ENCODE peak calls at places on chromosomes 6 and 20, in nine cellular contexts. One of them, this sample, is unnamed.

GRCh38 chr6:45441811-45442453 is 64.2 kb upstream of the SUPT3H start:
- DNase-seq in stomach: no peak
- DNase-seq in MM.1S: no peak
- DNase-seq in pancreas: no peak
- DNase-seq in osteocyte: no peak
- DNase-seq in esophagus muscularis mucosa: no peak
- DNase-seq in AG04449: no peak
- DNase-seq in astrocyte: no peak
- DNase-seq in NB4: no peak
- DNase-seq in this sample: no peak

GRCh38 chr20:5919634-5920544 is 30.4 kb downstream of the TRMT6 start:
- DNase-seq in pancreas: no peak
- DNase-seq in esophagus muscularis mucosa: peak; percentile 53
- DNase-seq in osteocyte: no peak
- DNase-seq in stomach: no peak
- DNase-seq in MM.1S: no peak
- DNase-seq in NB4: peak; percentile 61
- DNase-seq in AG04449: no peak
- DNase-seq in astrocyte: peak; percentile 2
- DNase-seq in this sample: no peak

GRCh38 chr6:42118162-42119001 is 24.0 kb downstream of the C6orf132 start:
- DNase-seq in MM.1S: no peak
- DNase-seq in esophagus muscularis mucosa: no peak
- DNase-seq in astrocyte: no peak
- DNase-seq in stomach: peak; percentile 92
- DNase-seq in NB4: no peak
- DNase-seq in osteocyte: no peak
- DNase-seq in AG04449: no peak
- DNase-seq in pancreas: peak; percentile 85
- DNase-seq in this sample: peak; percentile 94

GRCh38 chr6:3039384-3039783 is 28.9 kb upstream of the RIPK1 start:
- DNase-seq in pancreas: no peak
- DNase-seq in stomach: no peak
- DNase-seq in astrocyte: no peak
- DNase-seq in MM.1S: no peak
- DNase-seq in osteocyte: no peak
- DNase-seq in esophagus muscularis mucosa: no peak
- DNase-seq in AG04449: no peak
- DNase-seq in NB4: no peak
- DNase-seq in this sample: no peak

GRCh38 chr20:52191132-52191435 is 495 bp downstream of the ZFP64 start:
- DNase-seq in pancreas: peak; percentile 50
- DNase-seq in AG04449: no peak
- DNase-seq in NB4: no peak
- DNase-seq in osteocyte: no peak
- DNase-seq in astrocyte: peak; percentile 18
- DNase-seq in stomach: no peak
- DNase-seq in esophagus muscularis mucosa: no peak
- DNase-seq in MM.1S: no peak
- DNase-seq in this sample: no peak

GRCh38 chr6:21846541-21847451 is 253.2 kb downstream of the SOX4 start:
- DNase-seq in astrocyte: peak; percentile 36
- DNase-seq in esophagus muscularis mucosa: no peak
- DNase-seq in MM.1S: no peak
- DNase-seq in stomach: no peak
- DNase-seq in AG04449: no peak
- DNase-seq in NB4: peak; percentile 54
- DNase-seq in pancreas: no peak
- DNase-seq in osteocyte: no peak
- DNase-seq in this sample: peak; percentile 76

GRCh38 chr6:44674226-44675155 is 287.0 kb downstream of the CDC5L start:
- DNase-seq in astrocyte: no peak
- DNase-seq in pancreas: no peak
- DNase-seq in osteocyte: peak; percentile 48
- DNase-seq in AG04449: no peak
- DNase-seq in stomach: no peak
- DNase-seq in esophagus muscularis mucosa: no peak
- DNase-seq in NB4: no peak
- DNase-seq in MM.1S: no peak
- DNase-seq in this sample: peak; percentile 35

GRCh38 chr6:37103169-37104039 is 66.5 kb upstream of the PIM1 start:
- DNase-seq in pancreas: peak; percentile 96
- DNase-seq in osteocyte: no peak
- DNase-seq in esophagus muscularis mucosa: no peak
- DNase-seq in astrocyte: no peak
- DNase-seq in stomach: peak; percentile 95
- DNase-seq in MM.1S: peak; percentile 88
- DNase-seq in AG04449: no peak
- DNase-seq in NB4: peak; percentile 14
- DNase-seq in this sample: peak; percentile 93

GRCh38 chr6:109349419-109349987 is 32.8 kb downstream of the CD164 start:
- DNase-seq in NB4: no peak
- DNase-seq in pancreas: peak; percentile 77
- DNase-seq in esophagus muscularis mucosa: peak; percentile 83
- DNase-seq in osteocyte: no peak
- DNase-seq in AG04449: peak; percentile 33
- DNase-seq in MM.1S: no peak
- DNase-seq in stomach: peak; percentile 73
- DNase-seq in astrocyte: peak; percentile 60
- DNase-seq in this sample: peak; percentile 64

GRCh38 chr6:124962617-124963415 is 579 bp downstream of the RNF217 start:
- DNase-seq in astrocyte: peak; percentile 24
- DNase-seq in MM.1S: no peak
- DNase-seq in osteocyte: no peak
- DNase-seq in pancreas: peak; percentile 56
- DNase-seq in NB4: no peak
- DNase-seq in esophagus muscularis mucosa: no peak
- DNase-seq in stomach: peak; percentile 40
- DNase-seq in AG04449: no peak
- DNase-seq in this sample: peak; percentile 50

GRCh38 chr6:752438-752837 is 59.5 kb upstream of the EXOC2 start:
- DNase-seq in esophagus muscularis mucosa: no peak
- DNase-seq in astrocyte: no peak
- DNase-seq in stomach: no peak
- DNase-seq in pancreas: no peak
- DNase-seq in AG04449: no peak
- DNase-seq in NB4: no peak
- DNase-seq in MM.1S: no peak
- DNase-seq in osteocyte: no peak
- DNase-seq in this sample: no peak

GRCh38 chr6:163554663-163555062 is 140.1 kb downstream of the QKI start:
- DNase-seq in osteocyte: no peak
- DNase-seq in stomach: peak; percentile 59
- DNase-seq in NB4: peak; percentile 72
- DNase-seq in pancreas: peak; percentile 30
- DNase-seq in MM.1S: peak; percentile 20
- DNase-seq in astrocyte: no peak
- DNase-seq in AG04449: no peak
- DNase-seq in esophagus muscularis mucosa: no peak
- DNase-seq in this sample: peak; percentile 59
- TF ChIP-seq CTCF in osteocyte: peak; percentile 52
- TF ChIP-seq CTCF in stomach: no peak
- TF ChIP-seq CTCF in NB4: peak; percentile 70
- TF ChIP-seq CTCF in pancreas: peak; percentile 17
- TF ChIP-seq CTCF in MM.1S: peak; percentile 28
- TF ChIP-seq CTCF in astrocyte: peak; percentile 60
- TF ChIP-seq CTCF in AG04449: peak; percentile 49
- TF ChIP-seq CTCF in esophagus muscularis mucosa: peak; percentile 34
- TF ChIP-seq CTCF in this sample: peak; percentile 41

GRCh38 chr6:76275746-76276145 is 203.3 kb upstream of the IMPG1 start:
- DNase-seq in NB4: peak; percentile 21
- DNase-seq in AG04449: no peak
- DNase-seq in MM.1S: peak; percentile 38
- DNase-seq in stomach: no peak
- DNase-seq in osteocyte: no peak
- DNase-seq in esophagus muscularis mucosa: no peak
- DNase-seq in pancreas: no peak
- DNase-seq in astrocyte: no peak
- DNase-seq in this sample: no peak
- TF ChIP-seq CTCF in NB4: peak; percentile 30
- TF ChIP-seq CTCF in AG04449: no peak
- TF ChIP-seq CTCF in MM.1S: peak; percentile 51
- TF ChIP-seq CTCF in stomach: no peak
- TF ChIP-seq CTCF in osteocyte: no peak
- TF ChIP-seq CTCF in esophagus muscularis mucosa: no peak
- TF ChIP-seq CTCF in pancreas: no peak
- TF ChIP-seq CTCF in astrocyte: no peak
- TF ChIP-seq CTCF in this sample: peak; percentile 15

DNA sequence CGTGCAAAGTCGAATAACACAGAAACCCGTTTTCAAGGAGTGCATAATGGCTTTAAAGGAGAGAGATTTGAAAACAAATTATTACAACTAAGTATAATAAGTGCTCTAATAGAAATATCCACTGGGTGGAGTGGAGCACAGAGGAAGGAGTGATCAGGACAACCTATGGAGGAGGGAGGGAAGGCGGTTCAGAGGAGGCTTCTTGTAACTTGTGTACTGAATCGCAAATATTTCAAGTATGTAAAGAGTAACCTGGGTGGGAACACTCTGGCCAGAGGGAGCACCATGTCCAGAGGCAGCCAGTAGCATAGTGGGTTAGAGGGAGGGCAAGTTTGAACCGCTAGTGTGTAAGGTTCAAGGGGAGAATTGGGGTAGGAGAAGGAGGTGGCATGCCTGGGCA is 21.6 kb upstream of the TNFAIP3 start:
- DNase-seq in stomach: no peak
- DNase-seq in NB4: peak; percentile 43
- DNase-seq in MM.1S: no peak
- DNase-seq in esophagus muscularis mucosa: no peak
- DNase-seq in pancreas: no peak
- DNase-seq in AG04449: no peak
- DNase-seq in astrocyte: no peak
- DNase-seq in osteocyte: no peak
- DNase-seq in this sample: peak; percentile 12
- TF ChIP-seq CTCF in stomach: no peak
- TF ChIP-seq CTCF in NB4: no peak
- TF ChIP-seq CTCF in MM.1S: no peak
- TF ChIP-seq CTCF in esophagus muscularis mucosa: no peak
- TF ChIP-seq CTCF in pancreas: no peak
- TF ChIP-seq CTCF in AG04449: no peak
- TF ChIP-seq CTCF in astrocyte: no peak
- TF ChIP-seq CTCF in osteocyte: peak; percentile 55
- TF ChIP-seq CTCF in this sample: no peak

DNA sequence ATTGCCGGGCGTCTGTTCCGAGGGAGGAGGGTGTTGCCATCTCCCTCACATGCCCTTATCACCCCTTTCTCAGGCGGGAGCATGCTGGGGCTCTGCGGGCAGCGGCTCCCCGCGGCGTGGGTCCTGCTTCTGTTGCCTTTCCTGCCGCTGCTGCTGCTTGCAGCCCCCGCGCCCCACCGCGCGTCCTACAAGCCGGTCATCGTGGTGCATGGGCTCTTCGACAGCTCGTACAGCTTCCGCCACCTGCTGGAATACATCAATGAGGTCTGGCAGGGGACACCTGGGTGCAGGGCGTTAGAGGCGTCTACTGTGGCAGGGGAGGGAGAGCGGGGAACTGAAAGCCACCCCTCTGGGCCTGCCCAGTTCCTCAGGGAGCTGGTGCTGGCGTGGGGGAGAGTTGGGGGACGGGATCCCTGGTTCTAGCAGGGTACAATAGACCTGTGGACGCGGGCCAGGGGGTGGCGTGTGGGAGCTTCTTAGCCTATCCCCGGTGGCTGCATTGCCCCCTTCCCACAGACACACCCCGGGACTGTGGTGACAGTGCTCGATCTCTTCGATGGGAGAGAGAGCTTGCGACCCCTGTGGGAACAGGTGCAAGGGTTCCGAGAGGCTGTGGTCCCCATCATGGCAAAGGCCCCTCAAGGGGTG is 697 bp downstream of the PPT2 start:
- DNase-seq in osteocyte: no peak
- DNase-seq in astrocyte: peak; percentile 48
- DNase-seq in NB4: peak; percentile 84
- DNase-seq in esophagus muscularis mucosa: no peak
- DNase-seq in MM.1S: peak; percentile 74
- DNase-seq in AG04449: no peak
- DNase-seq in stomach: peak; percentile 81
- DNase-seq in pancreas: peak; percentile 71
- DNase-seq in this sample: peak; percentile 88
- TF ChIP-seq CTCF in osteocyte: peak; percentile 67
- TF ChIP-seq CTCF in astrocyte: peak; percentile 21
- TF ChIP-seq CTCF in NB4: peak; percentile 33
- TF ChIP-seq CTCF in esophagus muscularis mucosa: peak; percentile 65
- TF ChIP-seq CTCF in MM.1S: peak; percentile 67
- TF ChIP-seq CTCF in AG04449: peak; percentile 76
- TF ChIP-seq CTCF in stomach: no peak
- TF ChIP-seq CTCF in pancreas: peak; percentile 38
- TF ChIP-seq CTCF in this sample: peak; percentile 80

GRCh38 chr6:143485967-143486366 is 25.6 kb downstream of the FUCA2 start:
- DNase-seq in pancreas: no peak
- DNase-seq in osteocyte: no peak
- DNase-seq in NB4: no peak
- DNase-seq in esophagus muscularis mucosa: no peak
- DNase-seq in stomach: no peak
- DNase-seq in MM.1S: no peak
- DNase-seq in AG04449: no peak
- DNase-seq in astrocyte: no peak
- DNase-seq in this sample: no peak
- TF ChIP-seq CTCF in pancreas: no peak
- TF ChIP-seq CTCF in osteocyte: no peak
- TF ChIP-seq CTCF in NB4: no peak
- TF ChIP-seq CTCF in esophagus muscularis mucosa: no peak
- TF ChIP-seq CTCF in stomach: no peak
- TF ChIP-seq CTCF in MM.1S: no peak
- TF ChIP-seq CTCF in AG04449: no peak
- TF ChIP-seq CTCF in astrocyte: no peak
- TF ChIP-seq CTCF in this sample: no peak

GRCh38 chr6:167031082-167031709 is 32.0 kb downstream of the CEP43 start:
- DNase-seq in AG04449: no peak
- DNase-seq in esophagus muscularis mucosa: no peak
- DNase-seq in astrocyte: no peak
- DNase-seq in stomach: no peak
- DNase-seq in MM.1S: no peak
- DNase-seq in pancreas: no peak
- DNase-seq in NB4: no peak
- DNase-seq in osteocyte: no peak
- DNase-seq in this sample: no peak

GRCh38 chr6:167030222-167031072 is 31.2 kb downstream of the CEP43 start:
- DNase-seq in osteocyte: no peak
- DNase-seq in stomach: no peak
- DNase-seq in pancreas: no peak
- DNase-seq in MM.1S: no peak
- DNase-seq in AG04449: no peak
- DNase-seq in astrocyte: no peak
- DNase-seq in NB4: no peak
- DNase-seq in esophagus muscularis mucosa: no peak
- DNase-seq in this sample: no peak

DNA sequence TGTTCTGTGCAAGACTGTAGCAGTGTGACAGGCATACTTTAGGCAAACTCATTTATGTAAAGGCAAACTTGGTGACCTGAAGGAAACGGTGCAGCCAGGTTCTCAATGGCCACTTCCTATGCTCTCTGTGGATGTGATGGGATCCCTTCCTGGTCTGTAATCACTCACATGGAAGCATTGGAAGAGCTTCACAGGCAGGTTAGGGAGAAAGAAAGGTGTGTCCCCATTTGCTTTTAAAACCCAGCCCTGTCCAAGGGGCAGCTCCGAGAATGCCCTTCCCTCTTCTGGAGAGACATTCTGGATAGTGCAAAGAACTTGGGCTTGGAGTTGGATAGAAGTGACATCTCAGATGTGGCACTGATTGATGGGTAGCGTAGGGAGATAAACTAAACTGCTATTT is 28.1 kb downstream of the CEP43 start:
- DNase-seq in esophagus muscularis mucosa: no peak
- DNase-seq in NB4: no peak
- DNase-seq in osteocyte: no peak
- DNase-seq in stomach: no peak
- DNase-seq in pancreas: no peak
- DNase-seq in MM.1S: no peak
- DNase-seq in AG04449: no peak
- DNase-seq in astrocyte: no peak
- DNase-seq in this sample: no peak
- TF ChIP-seq CTCF in esophagus muscularis mucosa: no peak
- TF ChIP-seq CTCF in NB4: no peak
- TF ChIP-seq CTCF in osteocyte: no peak
- TF ChIP-seq CTCF in stomach: no peak
- TF ChIP-seq CTCF in pancreas: no peak
- TF ChIP-seq CTCF in MM.1S: no peak
- TF ChIP-seq CTCF in AG04449: no peak
- TF ChIP-seq CTCF in astrocyte: no peak
- TF ChIP-seq CTCF in this sample: no peak

This sample was measured in Calu3.